ENCODE peak calls at places on chromosomes 11 and 22, in five cellular contexts. G is kidney, W is IMR-90, R is neural progenitor cell, L is fibroblast of lung. O is an unnamed sample.

GRCh38 chr11:62552465-62552782 is 5.8 kb upstream of the AHNAK start:
- DNase-seq in G (no peak), W (peak; percentile 60), R (peak; percentile 53), L (no peak), O (peak; percentile 58)

GRCh38 chr11:14329702-14330101 is 29.3 kb downstream of the RRAS2 start:
- DNase-seq in G (no peak), W (no peak), R (no peak), L (no peak), O (no peak)

GRCh38 chr11:118050208-118050891 is 26.5 kb upstream of the TMPRSS4 start:
- DNase-seq in G (no peak), W (no peak), R (no peak), L (no peak), O (no peak)

GRCh38 chr22:20396639-20397038 is 2.7 kb downstream of the ZNF74 start:
- DNase-seq in G (no peak), W (peak; percentile 35), R (no peak), L (no peak), O (no peak)

GRCh38 chr22:49344196-49344595 is 483.5 kb downstream of the BRD1 start:
- DNase-seq in G (peak; percentile 39), W (no peak), R (peak; percentile 28), L (no peak), O (peak; percentile 22)

GRCh38 chr22:23264610-23265388 is 84.5 kb downstream of the BCR start:
- DNase-seq in G (peak; percentile 90), W (no peak), R (no peak), L (no peak), O (no peak)

GRCh38 chr11:45280449-45280848 is 5.7 kb downstream of the SYT13 start:
- DNase-seq in G (no peak), W (peak; percentile 0), R (no peak), L (no peak), O (no peak)

GRCh38 chr11:70480711-70481110 is 82.4 kb downstream of the CTTN start:
- DNase-seq in G (peak; percentile 35), W (no peak), R (no peak), L (no peak), O (no peak)

GRCh38 chr22:25388866-25389540 is 169.6 kb downstream of the CRYBB2 start:
- DNase-seq in G (peak; percentile 42), W (no peak), R (no peak), L (no peak), O (no peak)

GRCh38 chr11:131640320-131640719 is 269.9 kb downstream of the NTM start:
- DNase-seq in G (no peak), W (no peak), R (no peak), L (no peak), O (peak; percentile 59)

GRCh38 chr11:19577391-19577831 is 135.2 kb upstream of the NAV2 start:
- DNase-seq in G (no peak), W (no peak), R (no peak), L (peak; percentile 48), O (no peak)
- H3K27ac ChIP-seq in G (peak overlapping the region; percentile 76), W (peak overlapping the region; percentile 36), R (no peak overlapping the region), L (no peak overlapping the region), O (no peak overlapping the region)

DNA sequence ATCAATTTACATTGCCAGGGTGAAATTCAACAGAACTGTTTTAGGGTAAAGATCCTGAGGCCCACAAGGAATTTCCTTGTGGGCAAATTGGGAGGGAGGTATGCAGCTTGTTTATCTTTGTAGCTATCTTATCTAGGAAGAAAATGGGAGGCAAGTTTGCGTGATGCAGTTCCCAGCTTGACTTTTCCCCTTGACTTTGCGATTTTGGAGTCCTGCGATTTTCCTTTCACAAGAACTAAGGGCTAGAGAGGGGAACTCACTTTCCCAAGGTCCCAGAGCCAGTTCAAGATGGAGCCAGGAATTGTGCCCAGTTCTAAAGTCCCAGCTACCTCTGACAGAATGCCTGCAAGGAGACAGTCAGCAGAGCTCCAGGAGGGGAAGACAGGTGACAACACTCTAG is 30.7 kb downstream of the RIBC2 start:
- DNase-seq in G (no peak), W (peak; percentile 54), R (no peak), L (peak; percentile 48), O (peak; percentile 59)
- H3K9ac ChIP-seq in G (no peak overlapping the region), W (no peak overlapping the region), R (no peak overlapping the region), L (no peak overlapping the region), O (no peak overlapping the region)

GRCh38 chr22:41579297-41579996 is 10.2 kb downstream of the PMM1 start:
- DNase-seq in G (no peak), W (no peak), R (no peak), L (no peak), O (no peak)
- H3K27ac ChIP-seq in G (peak overlapping the region; percentile 43), W (no peak overlapping the region), R (no peak overlapping the region), L (no peak overlapping the region), O (no peak overlapping the region)

GRCh38 chr11:65559535-65559934 is 1.4 kb upstream of the LTBP3 start:
- DNase-seq in G (no peak), W (no peak), R (no peak), L (no peak), O (no peak)

GRCh38 chr11:65557280-65558001 is 718 bp downstream of the LTBP3 start:
- DNase-seq in G (no peak), W (no peak), R (peak; percentile 67), L (no peak), O (peak; percentile 67)

GRCh38 chr11:65558002-65558784 is at the start of gene LTBP3:
- DNase-seq in G (peak; percentile 95), W (peak; percentile 71), R (peak; percentile 69), L (peak; percentile 82), O (peak; percentile 83)

GRCh38 chr11:65559951-65560537 is 1.9 kb upstream of the LTBP3 start:
- DNase-seq in G (peak; percentile 64), W (peak; percentile 53), R (no peak), L (peak; percentile 62), O (peak; percentile 74)

DNA sequence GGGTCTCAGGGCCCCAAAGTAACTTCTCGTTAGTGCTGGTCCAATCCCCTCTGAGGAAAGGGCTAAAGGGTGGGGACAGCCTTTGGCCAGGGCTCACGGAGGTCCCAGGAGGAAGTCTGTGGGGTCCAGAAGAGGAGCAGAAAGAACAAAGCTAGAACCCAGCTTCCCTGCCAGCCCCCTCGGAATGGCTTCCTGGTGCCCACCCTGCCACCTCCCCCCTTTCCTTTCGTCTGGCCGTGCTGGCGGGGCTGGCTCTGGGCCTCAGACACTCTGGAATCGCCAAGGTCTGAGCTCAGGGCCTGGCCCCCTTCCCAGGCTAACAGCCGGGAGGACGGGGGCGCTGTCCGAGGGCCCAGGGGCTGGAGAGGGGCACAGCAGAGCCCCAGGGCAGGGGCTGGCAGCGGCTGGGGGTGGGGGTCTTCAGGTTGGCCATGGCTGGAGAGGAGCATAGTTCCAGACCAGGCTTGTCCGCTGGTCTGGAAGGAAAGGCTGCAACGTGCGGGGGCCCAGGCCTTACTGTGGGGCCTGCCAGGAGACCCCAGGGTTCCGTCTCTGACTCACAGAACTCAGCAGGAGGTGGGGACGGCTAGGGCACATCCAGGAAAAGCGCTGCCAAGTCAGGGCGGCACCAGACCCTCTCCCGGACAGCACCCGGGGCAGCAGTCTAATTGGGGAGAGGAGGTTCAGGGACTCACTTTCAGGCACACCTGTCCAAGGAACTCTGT is 788 bp upstream of the LTBP3 start:
- DNase-seq in G (peak; percentile 87), W (peak; percentile 33), R (no peak), L (peak; percentile 73), O (peak; percentile 70)
- H3K9ac ChIP-seq in G (peak overlapping the region; percentile 71), W (peak overlapping the region; percentile 57), R (no peak overlapping the region), L (peak overlapping the region; percentile 58), O (peak overlapping the region; percentile 15)

DNA sequence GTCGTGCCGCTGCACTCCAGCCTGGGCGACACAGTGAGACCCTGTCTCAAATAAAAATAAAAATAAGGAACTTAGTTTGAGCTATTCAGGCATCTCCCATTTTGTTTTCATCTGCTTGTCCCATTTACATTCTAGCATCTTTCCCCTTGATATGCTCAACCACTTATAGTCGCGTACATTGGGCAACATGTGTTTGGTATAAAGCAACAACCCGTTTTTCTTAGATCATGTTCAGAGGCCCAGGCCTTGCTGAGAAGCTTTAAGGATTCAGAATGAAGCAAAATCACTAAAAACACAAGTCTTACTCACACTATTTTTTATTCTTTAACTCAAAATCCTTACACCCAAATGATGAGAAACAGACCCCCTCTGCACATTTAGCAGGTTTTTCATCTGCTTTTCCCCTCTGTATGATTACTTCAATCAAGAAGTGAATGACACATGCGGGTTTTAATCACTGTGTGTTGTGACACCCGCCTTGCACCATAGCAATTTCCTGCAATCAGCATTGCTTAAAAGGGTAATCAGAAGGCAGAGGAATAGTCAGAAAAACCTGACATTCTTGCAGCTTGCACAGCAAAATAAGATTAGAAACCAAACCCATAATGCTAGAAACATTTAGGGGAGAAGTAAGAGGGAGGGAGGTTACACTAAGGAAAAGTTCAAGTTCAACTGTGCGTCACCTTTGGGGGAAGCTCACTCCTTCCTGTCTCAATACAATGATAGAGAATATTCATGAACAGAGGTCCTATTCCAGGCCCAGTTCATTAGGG is 25.9 kb downstream of the ALG9 start:
- DNase-seq in G (no peak), W (no peak), R (no peak), L (no peak), O (no peak)
- H3K27ac ChIP-seq in G (no peak overlapping the region), W (no peak overlapping the region), R (no peak overlapping the region), L (no peak overlapping the region), O (no peak overlapping the region)

O was measured in endodermal cell.